ENCODE peak calls at places on chromosome 19, in five cellular contexts. V is upper lobe of left lung; L is heart right ventricle; Q is CD8-positive, alpha-beta T cell; F is neuronal stem cell. U is an unnamed sample. For H3K4me1 and H3K36me3, the result is how much of the 10 kb centered on the place peaks cover.

GRCh38 chr19:20423381-20424207 is 142.0 kb downstream of the ZNF737 start:
- DNase-seq in V (peak), L (peak), Q (peak), F (peak), U (no peak)

GRCh38 chr19:23804676-23805075 is 46.0 kb upstream of the ZNF681 start:
- DNase-seq in V (no peak), L (no peak), Q (no peak), F (no peak), U (no peak)

GRCh38 chr19:11921852-11922495 is 2.9 kb upstream of the ZNF700 start:
- DNase-seq in V (no peak), L (no peak), Q (no peak), F (no peak), U (no peak)

GRCh38 chr19:1241417-1242095 is at the start of gene ATP5F1D:
- DNase-seq in V (peak), L (peak), Q (peak), F (peak), U (peak)

GRCh38 chr19:7326105-7326877 is 22.4 kb upstream of the ARHGEF18 start:
- DNase-seq in V (no peak), L (no peak), Q (no peak), F (no peak), U (no peak)

GRCh38 chr19:1618157-1619093 is 13.2 kb upstream of the UQCR11 start:
- DNase-seq in V (no peak), L (peak), Q (no peak), F (no peak), U (peak)

GRCh38 chr19:2047076-2047448 is 4.0 kb downstream of the MKNK2 start:
- DNase-seq in V (no peak), L (no peak), Q (no peak), F (no peak), U (no peak)

GRCh38 chr19:51441410-51442390 is 16.6 kb downstream of the SIGLEC8 start:
- DNase-seq in V (peak), L (no peak), Q (peak), F (no peak), U (no peak)

GRCh38 chr19:10361569-10362011 is 18.8 kb downstream of the TYK2 start:
- DNase-seq in V (no peak), L (no peak), Q (no peak), F (no peak), U (no peak)

GRCh38 chr19:15551183-15552004 is 43.1 kb downstream of the CYP4F22 start:
- DNase-seq in V (peak), L (no peak), Q (peak), F (no peak), U (no peak)

GRCh38 chr19:48487944-48488343 is 18.8 kb downstream of the CYTH2 start:
- DNase-seq in V (peak), L (peak), Q (no peak), F (no peak), U (peak)

GRCh38 chr19:32396046-32396652 is 9.4 kb upstream of the DPY19L3 start:
- DNase-seq in V (no peak), L (no peak), Q (no peak), F (no peak), U (no peak)

GRCh38 chr19:14482112-14482941 is 7.2 kb upstream of the PTGER1 start:
- DNase-seq in V (no peak), L (no peak), Q (no peak), F (no peak), U (no peak)

GRCh38 chr19:57664269-57665127 is 4.2 kb upstream of the ZSCAN4 start:
- DNase-seq in V (peak), L (peak), Q (no peak), F (peak), U (no peak)

GRCh38 chr19:35224681-35225604 is 3.6 kb downstream of the FAM187B start:
- DNase-seq in V (peak), L (no peak), Q (peak), F (no peak), U (no peak)

GRCh38 chr19:54424660-54425381 is 9.6 kb downstream of the TTYH1 start:
- DNase-seq in V (no peak), L (no peak), Q (no peak), F (no peak), U (no peak)

GRCh38 chr19:18661346-18661745 is 22.1 kb upstream of the CRTC1 start:
- DNase-seq in V (no peak), L (no peak), Q (no peak), F (no peak), U (no peak)

GRCh38 chr19:18662972-18663732 is 20.3 kb upstream of the CRTC1 start:
- DNase-seq in V (no peak), L (no peak), Q (no peak), F (no peak), U (no peak)

GRCh38 chr19:18659281-18660050 is 22.6 kb downstream of the KLHL26 start:
- DNase-seq in V (no peak), L (peak), Q (no peak), F (no peak), U (no peak)

GRCh38 chr19:18660051-18660910 is 23.2 kb upstream of the CRTC1 start:
- DNase-seq in V (peak), L (peak), Q (no peak), F (no peak), U (peak)

GRCh38 chr19:18660939-18661338 is 22.5 kb upstream of the CRTC1 start:
- DNase-seq in V (no peak), L (no peak), Q (no peak), F (no peak), U (no peak)
- H3K4me1 ChIP-seq in V (under half), L (under half), Q (under half), F (under half), U (under half)

GRCh38 chr19:47153266-47153665 is 22.6 kb downstream of the SAE1 start:
- DNase-seq in V (no peak), L (no peak), Q (no peak), F (no peak), U (no peak)

GRCh38 chr19:47152632-47153031 is 22.0 kb downstream of the SAE1 start:
- DNase-seq in V (no peak), L (no peak), Q (no peak), F (no peak), U (no peak)

GRCh38 chr19:47151627-47152026 is 21.0 kb downstream of the SAE1 start:
- DNase-seq in V (no peak), L (no peak), Q (no peak), F (no peak), U (no peak)

GRCh38 chr19:47155141-47155540 is 24.5 kb downstream of the SAE1 start:
- DNase-seq in V (no peak), L (no peak), Q (no peak), F (no peak), U (no peak)

DNA sequence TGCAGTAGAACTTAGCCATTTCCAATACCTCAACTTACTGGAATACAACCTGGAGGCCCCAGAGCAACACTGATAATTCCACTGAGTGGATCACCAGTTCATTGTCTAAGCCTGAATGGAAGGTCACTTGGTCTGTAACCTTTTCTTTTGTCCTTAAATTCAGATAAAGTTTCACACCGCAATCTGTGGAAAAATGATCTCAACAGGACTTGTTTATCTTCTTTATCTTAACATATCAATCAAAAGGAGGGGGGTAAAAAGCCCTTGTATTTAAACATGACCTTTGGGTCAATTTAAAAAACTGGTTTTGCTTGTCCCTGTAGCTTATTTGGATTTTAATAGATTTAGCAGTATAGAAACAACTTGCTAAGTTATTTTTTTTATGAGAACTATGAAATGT is 21.6 kb downstream of the SAE1 start:
- DNase-seq in V (no peak), L (no peak), Q (no peak), F (no peak), U (no peak)
- H3K36me3 ChIP-seq in V (under half), L (half or more), Q (under half), F (half or more), U (half or more)

DNA sequence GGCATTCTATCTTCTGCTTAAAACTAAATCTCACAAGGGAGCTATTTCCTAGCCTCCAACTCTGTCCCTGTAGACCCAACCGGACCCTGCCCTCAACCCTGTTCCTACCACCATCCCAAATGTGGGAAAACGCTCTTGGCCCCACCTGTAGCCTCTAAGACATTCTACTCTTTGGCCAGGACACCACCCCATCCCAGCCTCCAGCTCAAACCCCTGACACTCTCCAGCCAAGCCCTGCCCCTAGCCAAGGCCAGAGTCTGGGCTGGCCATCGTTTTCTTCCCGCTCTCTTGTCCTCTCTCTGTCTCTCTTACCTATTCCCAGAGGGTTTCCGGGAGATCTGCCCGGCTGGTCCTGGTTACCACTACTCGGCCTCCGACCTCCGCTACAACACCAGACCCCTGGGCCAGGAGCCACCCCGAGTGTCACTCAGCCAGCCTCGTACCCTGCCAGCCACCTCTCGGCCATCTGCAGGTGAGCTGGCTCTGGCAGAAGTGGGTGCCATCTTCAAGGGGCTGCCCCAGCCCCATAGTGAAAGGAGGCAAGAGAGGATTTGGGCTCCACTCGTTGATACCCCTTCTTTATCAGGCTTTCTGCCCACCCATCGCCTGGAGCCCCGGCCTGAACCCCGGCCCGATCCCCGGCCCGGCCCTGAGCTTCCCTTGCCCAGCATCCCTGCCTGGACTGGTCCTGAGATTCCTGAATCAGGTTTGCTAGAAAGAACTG is 6.9 kb downstream of the LTBP4 start:
- DNase-seq in V (no peak), L (no peak), Q (no peak), F (no peak), U (no peak)
- H3K4me1 ChIP-seq in V (half or more), L (half or more), Q (half or more), F (under half), U (under half)

DNA sequence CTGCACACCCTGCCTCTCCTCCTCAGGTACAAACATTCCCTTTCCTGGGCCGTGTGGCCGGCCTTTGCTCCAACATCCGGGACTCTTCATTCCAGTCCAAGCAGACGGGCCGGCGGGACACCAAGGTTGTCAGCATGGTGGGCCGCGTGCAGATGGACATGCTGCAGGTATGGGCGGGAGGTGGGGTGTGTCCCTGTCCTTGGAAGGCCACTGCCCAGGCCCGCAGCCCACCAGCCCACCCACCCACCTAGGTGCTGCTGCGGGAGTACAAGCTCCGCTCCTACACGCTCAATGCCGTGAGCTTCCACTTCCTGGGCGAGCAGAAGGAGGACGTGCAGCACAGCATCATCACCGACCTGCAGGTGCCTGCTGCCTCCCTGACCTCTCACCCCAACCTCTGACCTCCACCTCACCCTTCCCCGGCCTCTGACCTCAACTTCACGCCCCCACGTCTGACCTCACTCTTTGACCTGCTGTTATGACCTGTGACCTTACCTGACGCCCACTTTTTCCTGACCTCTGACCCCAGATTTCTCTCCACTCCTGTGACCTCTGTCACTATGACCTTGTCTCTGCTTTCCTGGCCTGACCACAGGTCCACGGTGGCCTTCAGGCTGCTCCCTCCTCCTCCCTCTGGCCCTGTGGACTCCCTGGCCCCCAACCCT is 12.4 kb upstream of the SPIB start:
- DNase-seq in V (no peak), L (no peak), Q (no peak), F (no peak), U (no peak)
- H3K36me3 ChIP-seq in V (under half), L (under half), Q (under half), F (half or more), U (half or more)

GRCh38 chr19:38661166-38661565 is 13.7 kb downstream of the ACTN4 start:
- DNase-seq in V (no peak), L (no peak), Q (no peak), F (no peak), U (no peak)
- H3K4me1 ChIP-seq in V (half or more), L (half or more), Q (half or more), F (under half), U (half or more)

DNA sequence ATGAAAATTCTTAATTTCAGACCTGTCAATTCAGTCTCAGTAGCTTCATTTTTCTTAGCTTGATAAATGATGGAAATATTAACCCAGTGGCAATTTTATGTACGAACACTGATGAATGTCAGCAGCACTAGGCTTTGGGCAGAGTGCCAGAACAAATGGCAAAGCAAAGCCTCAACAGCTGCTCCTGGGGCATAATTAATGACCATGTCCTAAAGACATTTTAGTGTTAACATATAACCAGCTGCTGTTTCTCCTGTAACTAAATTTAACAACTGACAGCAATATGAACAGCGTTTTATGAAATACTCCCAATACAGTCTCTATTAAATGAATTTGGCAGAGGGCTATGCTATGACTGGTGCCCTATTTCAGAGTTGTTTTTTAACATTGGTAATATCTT is 47.1 kb downstream of the ZNF568 start:
- DNase-seq in V (no peak), L (no peak), Q (no peak), F (no peak), U (no peak)
- H3K36me3 ChIP-seq in V (under half), L (under half), Q (under half), F (under half), U (under half)

U was measured in RWPE2.